ENCODE peak calls at places on chromosome 16, in four cellular contexts. J is activated T-cell treated with anti-CD3 and anti-CD28 coated beads for 1 hour; X is stimulated activated naive CD8-positive, alpha-beta T cell treated with anti-CD3 and anti-CD28 coated beads, Interleukin-15, amount 100 ng/mL, for 72 hours; B is SW480. K is an unnamed sample.

GRCh38 chr16:84541999-84542876 is 37.8 kb upstream of the MEAK7 start:
- DNase-seq in X (no peak), B (no peak), J (no peak), K (no peak)

GRCh38 chr16:57871457-57871856 is 69.2 kb upstream of the KIFC3 start:
- DNase-seq in X (no peak), J (no peak), B (no peak), K (no peak)

GRCh38 chr16:25523183-25523582 is 168.6 kb upstream of the HS3ST4 start:
- DNase-seq in B (peak; percentile 38), X (no peak), J (no peak), K (no peak)

GRCh38 chr16:72427001-72427785 is 255.2 kb upstream of the PMFBP1 start:
- DNase-seq in J (no peak), X (no peak), B (no peak), K (no peak)

GRCh38 chr16:30660424-30661251 is 2.4 kb downstream of the FBRS start:
- DNase-seq in X (peak; percentile 73), B (no peak), J (peak; percentile 57), K (peak; percentile 74)

GRCh38 chr16:84788968-84789371 is 30.8 kb upstream of the CRISPLD2 start:
- DNase-seq in X (no peak), J (no peak), B (no peak), K (no peak)

GRCh38 chr16:15765880-15766279 is 90.9 kb downstream of the MYH11 start:
- DNase-seq in J (no peak), X (peak; percentile 38), B (peak; percentile 70), K (peak; percentile 77)

GRCh38 chr16:78364501-78364900 is 265.0 kb downstream of the WWOX start:
- DNase-seq in X (no peak), J (no peak), B (no peak), K (no peak)

GRCh38 chr16:324451-325334 is 27.8 kb downstream of the AXIN1 start:
- DNase-seq in B (peak; percentile 53), X (peak; percentile 41), J (peak; percentile 43), K (peak; percentile 20)

GRCh38 chr16:64657316-64658011 is 464.4 kb downstream of the CDH11 start:
- DNase-seq in J (no peak), B (no peak), X (no peak), K (no peak)

GRCh38 chr16:78829280-78829679 is 729.8 kb downstream of the WWOX start:
- DNase-seq in X (no peak), B (no peak), J (no peak), K (no peak)

GRCh38 chr16:21300309-21301167 is 22.4 kb upstream of the CRYM start:
- DNase-seq in B (peak; percentile 99), X (peak; percentile 39), J (no peak), K (peak; percentile 69)

GRCh38 chr16:78094166-78094565 is 5.3 kb upstream of the WWOX start:
- DNase-seq in J (no peak), B (peak; percentile 17), X (no peak), K (no peak)

GRCh38 chr16:71746442-71747046 is 22.0 kb upstream of the PHLPP2 start:
- DNase-seq in J (no peak), X (peak; percentile 5), B (peak; percentile 21), K (no peak)

GRCh38 chr16:23509763-23510153 is 536 bp downstream of the GGA2 start:
- DNase-seq in X (peak; percentile 13), J (no peak), B (no peak), K (peak; percentile 5)

GRCh38 chr16:86761117-86761971 is 183.0 kb downstream of the FOXL1 start:
- DNase-seq in B (peak; percentile 23), X (peak; percentile 51), J (peak; percentile 19), K (peak; percentile 10)

GRCh38 chr16:56972898-56973689 is 11.3 kb downstream of the CETP start:
- DNase-seq in B (no peak), J (no peak), X (no peak), K (no peak)

GRCh38 chr16:49484454-49484853 is 110.8 kb downstream of the C16orf78 start:
- DNase-seq in J (no peak), X (no peak), B (no peak), K (no peak)

GRCh38 chr16:82888616-82889015 is 261.8 kb downstream of the CDH13 start:
- DNase-seq in X (no peak), B (no peak), J (no peak), K (no peak)

GRCh38 chr16:55543470-55543869 is 23.0 kb upstream of the CAPNS2 start:
- DNase-seq in X (no peak), J (no peak), B (peak; percentile 26), K (no peak)

GRCh38 chr16:4634768-4635167 is 10.1 kb downstream of the MGRN1 start:
- DNase-seq in J (no peak), B (no peak), X (no peak), K (no peak)

GRCh38 chr16:17556276-17557052 is 85.7 kb upstream of the XYLT1 start:
- DNase-seq in X (no peak), B (peak; percentile 59), J (no peak), K (no peak)

GRCh38 chr16:1145383-1146100 is 7.4 kb upstream of the CACNA1H start:
- DNase-seq in X (no peak), J (no peak), B (no peak), K (no peak)

GRCh38 chr16:85781685-85782370 is 17.5 kb downstream of the EMC8 start:
- DNase-seq in B (no peak), X (no peak), J (no peak), K (no peak)

GRCh38 chr16:53745126-53745525 is 41.2 kb downstream of the FTO start:
- DNase-seq in J (no peak), X (no peak), B (no peak), K (no peak)

GRCh38 chr16:14608604-14609003 is 21.5 kb downstream of the PARN start:
- DNase-seq in B (no peak), J (no peak), X (no peak), K (no peak)

GRCh38 chr16:88010971-88011483 is 59.8 kb downstream of the BANP start:
- DNase-seq in B (no peak), X (no peak), J (no peak), K (no peak)

GRCh38 chr16:53816211-53816610 is 112.3 kb downstream of the FTO start:
- DNase-seq in B (no peak), X (no peak), J (no peak), K (no peak)

GRCh38 chr16:72972878-72973571 is 74.9 kb downstream of the ZFHX3 start:
- DNase-seq in X (no peak), B (no peak), J (no peak), K (no peak)

K was measured in stimulated activated naive B cell treated with anti-CD40 and anti-IgM and Interleukin-4, amounts not matched to agents 10 μg/mL and 1 μg/mL and 100 μg/mL, for 72 hours.